ENCODE peak calls at places on chromosomes 16 and 17, in seven cellular contexts. One of them, this sample, is unnamed.

GRCh38 chr16:30490210-30490609 is 17.7 kb downstream of the ITGAL start:
- DNase-seq in trophoblast cell: no peak
- DNase-seq in H9: no peak
- DNase-seq in mesenchymal stem cell: no peak
- DNase-seq in H1: no peak
- DNase-seq in mesendoderm: no peak
- DNase-seq in IMR-90: no peak
- DNase-seq in this sample: no peak

GRCh38 chr17:9086577-9086976 is 65.3 kb downstream of the NTN1 start:
- DNase-seq in H1: no peak
- DNase-seq in IMR-90: no peak
- DNase-seq in mesendoderm: no peak
- DNase-seq in H9: no peak
- DNase-seq in mesenchymal stem cell: no peak
- DNase-seq in trophoblast cell: no peak
- DNase-seq in this sample: no peak

GRCh38 chr16:84982434-84982833 is 28.9 kb downstream of the ZDHHC7 start:
- DNase-seq in H1: no peak
- DNase-seq in IMR-90: no peak
- DNase-seq in mesenchymal stem cell: no peak
- DNase-seq in H9: no peak
- DNase-seq in mesendoderm: no peak
- DNase-seq in trophoblast cell: no peak
- DNase-seq in this sample: no peak

GRCh38 chr17:40646791-40647548 is 648 bp downstream of the SMARCE1 start:
- DNase-seq in trophoblast cell: peak; percentile 39
- DNase-seq in IMR-90: peak; percentile 43
- DNase-seq in H9: no peak
- DNase-seq in H1: no peak
- DNase-seq in mesenchymal stem cell: peak; percentile 20
- DNase-seq in mesendoderm: peak; percentile 67
- DNase-seq in this sample: no peak

GRCh38 chr17:82330322-82331239 is 3.0 kb downstream of the SECTM1 start:
- DNase-seq in IMR-90: peak; percentile 67
- DNase-seq in mesendoderm: no peak
- DNase-seq in trophoblast cell: no peak
- DNase-seq in mesenchymal stem cell: peak; percentile 49
- DNase-seq in H9: no peak
- DNase-seq in H1: no peak
- DNase-seq in this sample: no peak

GRCh38 chr16:88588148-88588547 is 17.9 kb downstream of the ZC3H18 start:
- DNase-seq in H9: no peak
- DNase-seq in mesenchymal stem cell: no peak
- DNase-seq in IMR-90: no peak
- DNase-seq in H1: no peak
- DNase-seq in trophoblast cell: no peak
- DNase-seq in mesendoderm: no peak
- DNase-seq in this sample: no peak

GRCh38 chr17:13750783-13751484 is 149.2 kb upstream of the HS3ST3A1 start:
- DNase-seq in mesendoderm: peak; percentile 96
- DNase-seq in trophoblast cell: no peak
- DNase-seq in H9: peak; percentile 77
- DNase-seq in IMR-90: peak; percentile 21
- DNase-seq in H1: no peak
- DNase-seq in mesenchymal stem cell: peak; percentile 71
- DNase-seq in this sample: no peak

GRCh38 chr16:26111900-26112299 is 420.1 kb downstream of the HS3ST4 start:
- DNase-seq in trophoblast cell: no peak
- DNase-seq in mesenchymal stem cell: no peak
- DNase-seq in IMR-90: no peak
- DNase-seq in mesendoderm: peak; percentile 59
- DNase-seq in H9: no peak
- DNase-seq in H1: no peak
- DNase-seq in this sample: no peak

GRCh38 chr17:30821751-30822723 is 2.5 kb downstream of the CRLF3 start:
- DNase-seq in mesenchymal stem cell: no peak
- DNase-seq in H1: no peak
- DNase-seq in IMR-90: no peak
- DNase-seq in mesendoderm: peak; percentile 14
- DNase-seq in trophoblast cell: no peak
- DNase-seq in H9: no peak
- DNase-seq in this sample: no peak

GRCh38 chr17:75832652-75833400 is 11.4 kb downstream of the UNC13D start:
- DNase-seq in trophoblast cell: no peak
- DNase-seq in mesendoderm: peak; percentile 88
- DNase-seq in H1: no peak
- DNase-seq in mesenchymal stem cell: no peak
- DNase-seq in IMR-90: no peak
- DNase-seq in H9: peak; percentile 95
- DNase-seq in this sample: no peak

GRCh38 chr17:63700528-63701441 is 860 bp upstream of the LIMD2 start:
- DNase-seq in mesendoderm: peak; percentile 78
- DNase-seq in IMR-90: peak; percentile 29
- DNase-seq in trophoblast cell: no peak
- DNase-seq in H1: no peak
- DNase-seq in H9: peak; percentile 69
- DNase-seq in mesenchymal stem cell: peak; percentile 63
- DNase-seq in this sample: peak; percentile 39

GRCh38 chr16:81523387-81524115 is 78.9 kb downstream of the CMIP start:
- DNase-seq in mesenchymal stem cell: no peak
- DNase-seq in IMR-90: peak; percentile 87
- DNase-seq in H1: no peak
- DNase-seq in H9: no peak
- DNase-seq in mesendoderm: peak; percentile 51
- DNase-seq in trophoblast cell: peak; percentile 86
- DNase-seq in this sample: no peak

GRCh38 chr17:68248886-68249872 is 1.3 kb downstream of the AMZ2 start:
- DNase-seq in H9: no peak
- DNase-seq in mesendoderm: no peak
- DNase-seq in mesenchymal stem cell: peak; percentile 35
- DNase-seq in trophoblast cell: no peak
- DNase-seq in H1: no peak
- DNase-seq in IMR-90: no peak
- DNase-seq in this sample: no peak

GRCh38 chr16:19167710-19168172 is 299 bp upstream of the SYT17 start:
- DNase-seq in mesenchymal stem cell: peak; percentile 79
- DNase-seq in IMR-90: peak; percentile 48
- DNase-seq in H9: peak; percentile 83
- DNase-seq in H1: peak; percentile 50
- DNase-seq in mesendoderm: peak; percentile 76
- DNase-seq in trophoblast cell: peak; percentile 85
- DNase-seq in this sample: peak; percentile 83

GRCh38 chr17:66604381-66604780 is 230.5 kb upstream of the CACNG5 start:
- DNase-seq in trophoblast cell: no peak
- DNase-seq in mesendoderm: no peak
- DNase-seq in mesenchymal stem cell: no peak
- DNase-seq in H9: no peak
- DNase-seq in H1: no peak
- DNase-seq in IMR-90: no peak
- DNase-seq in this sample: no peak

GRCh38 chr17:19364699-19365498 is 2.4 kb upstream of the B9D1 start:
- DNase-seq in IMR-90: no peak
- DNase-seq in H9: no peak
- DNase-seq in trophoblast cell: no peak
- DNase-seq in mesenchymal stem cell: no peak
- DNase-seq in mesendoderm: no peak
- DNase-seq in H1: no peak
- DNase-seq in this sample: no peak

GRCh38 chr17:61196302-61196704 is 203.3 kb upstream of the TBX2 start:
- DNase-seq in trophoblast cell: no peak
- DNase-seq in mesendoderm: no peak
- DNase-seq in H9: no peak
- DNase-seq in H1: no peak
- DNase-seq in mesenchymal stem cell: peak; percentile 44
- DNase-seq in IMR-90: peak; percentile 42
- DNase-seq in this sample: no peak

GRCh38 chr17:38667099-38667786 is 7.5 kb downstream of the EPOP start:
- DNase-seq in H1: peak; percentile 51
- DNase-seq in mesenchymal stem cell: peak; percentile 75
- DNase-seq in H9: peak; percentile 89
- DNase-seq in trophoblast cell: peak; percentile 88
- DNase-seq in mesendoderm: peak; percentile 82
- DNase-seq in IMR-90: peak; percentile 70
- DNase-seq in this sample: peak; percentile 74

GRCh38 chr16:85258166-85258565 is 145.9 kb upstream of the CIBAR2 start:
- DNase-seq in mesendoderm: no peak
- DNase-seq in H9: no peak
- DNase-seq in mesenchymal stem cell: no peak
- DNase-seq in trophoblast cell: no peak
- DNase-seq in IMR-90: no peak
- DNase-seq in H1: no peak
- DNase-seq in this sample: no peak

GRCh38 chr17:33178641-33179040 is 114.5 kb downstream of the ASIC2 start:
- DNase-seq in mesendoderm: no peak
- DNase-seq in H9: no peak
- DNase-seq in trophoblast cell: no peak
- DNase-seq in mesenchymal stem cell: no peak
- DNase-seq in IMR-90: no peak
- DNase-seq in H1: no peak
- DNase-seq in this sample: no peak

GRCh38 chr16:2765462-2766404 is 11.3 kb downstream of the ELOB start:
- DNase-seq in H9: no peak
- DNase-seq in IMR-90: no peak
- DNase-seq in H1: no peak
- DNase-seq in mesenchymal stem cell: no peak
- DNase-seq in mesendoderm: no peak
- DNase-seq in trophoblast cell: no peak
- DNase-seq in this sample: no peak

DNA sequence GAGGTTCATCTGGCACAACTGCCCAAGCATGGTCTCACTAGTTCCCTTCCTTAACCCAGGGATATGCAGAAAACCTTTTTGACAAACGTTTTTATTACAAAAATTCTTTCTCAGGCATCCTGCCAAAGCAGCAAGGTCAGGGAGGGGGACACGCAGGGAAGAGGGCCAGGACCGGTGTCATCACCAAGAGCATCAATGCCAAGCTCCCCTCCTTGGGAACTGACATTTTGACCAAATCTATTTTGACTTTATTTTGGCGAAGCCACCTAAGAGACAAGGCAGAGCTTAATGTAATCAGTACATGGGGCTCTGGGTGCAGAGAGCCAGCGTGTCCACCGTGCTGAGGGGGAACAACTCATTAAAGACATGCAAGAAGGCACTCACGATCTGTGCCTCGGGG is 265.2 kb downstream of the CBLN1 start:
- DNase-seq in mesendoderm: no peak
- DNase-seq in mesenchymal stem cell: no peak
- DNase-seq in IMR-90: no peak
- DNase-seq in trophoblast cell: no peak
- DNase-seq in H9: no peak
- DNase-seq in H1: no peak
- DNase-seq in this sample: no peak
- H2AK5ac ChIP-seq in mesendoderm: no peak overlapping the region
- H2AK5ac ChIP-seq in mesenchymal stem cell: no peak overlapping the region
- H2AK5ac ChIP-seq in IMR-90: no peak overlapping the region
- H2AK5ac ChIP-seq in trophoblast cell: no peak overlapping the region
- H2AK5ac ChIP-seq in H9: no peak overlapping the region
- H2AK5ac ChIP-seq in H1: peak overlapping the region; percentile 72
- H2AK5ac ChIP-seq in this sample: no peak overlapping the region

DNA sequence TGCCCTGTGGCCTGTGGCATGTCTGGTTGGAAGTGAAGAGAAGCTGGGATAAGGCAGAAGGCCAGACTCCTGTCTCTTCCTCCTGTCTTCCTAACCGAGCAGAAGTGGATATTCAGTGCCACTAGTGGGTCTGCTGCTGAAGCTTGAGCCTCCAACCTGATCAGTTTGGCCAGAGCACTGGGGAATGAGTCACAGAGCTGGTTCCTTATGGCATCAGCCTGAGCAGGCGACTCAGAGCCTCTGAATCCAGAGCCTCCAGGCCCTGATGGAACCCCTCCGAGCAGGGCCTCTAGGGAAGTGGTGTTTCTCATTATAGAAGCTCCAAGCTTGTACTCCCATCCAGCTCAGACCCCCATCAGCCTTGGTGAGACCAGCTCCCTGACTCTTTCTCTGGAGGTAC is 2.0 kb downstream of the WSCD1 start:
- DNase-seq in trophoblast cell: no peak
- DNase-seq in mesenchymal stem cell: peak; percentile 38
- DNase-seq in H9: no peak
- DNase-seq in IMR-90: no peak
- DNase-seq in mesendoderm: no peak
- DNase-seq in H1: no peak
- DNase-seq in this sample: no peak
- H2BK120ac ChIP-seq in trophoblast cell: no peak overlapping the region
- H2BK120ac ChIP-seq in mesenchymal stem cell: no peak overlapping the region
- H2BK120ac ChIP-seq in H9: no peak overlapping the region
- H2BK120ac ChIP-seq in IMR-90: no peak overlapping the region
- H2BK120ac ChIP-seq in mesendoderm: no peak overlapping the region
- H2BK120ac ChIP-seq in H1: no peak overlapping the region
- H2BK120ac ChIP-seq in this sample: no peak overlapping the region

GRCh38 chr16:17431904-17432625 is 38.7 kb downstream of the XYLT1 start:
- DNase-seq in H1: no peak
- DNase-seq in trophoblast cell: no peak
- DNase-seq in IMR-90: no peak
- DNase-seq in mesendoderm: no peak
- DNase-seq in mesenchymal stem cell: no peak
- DNase-seq in H9: no peak
- DNase-seq in this sample: no peak
- H2AK5ac ChIP-seq in H1: no peak overlapping the region
- H2AK5ac ChIP-seq in trophoblast cell: no peak overlapping the region
- H2AK5ac ChIP-seq in IMR-90: no peak overlapping the region
- H2AK5ac ChIP-seq in mesendoderm: no peak overlapping the region
- H2AK5ac ChIP-seq in mesenchymal stem cell: no peak overlapping the region
- H2AK5ac ChIP-seq in H9: no peak overlapping the region
- H2AK5ac ChIP-seq in this sample: no peak overlapping the region

GRCh38 chr16:89620406-89620841 is 7.0 kb downstream of the DPEP1 start:
- DNase-seq in H1: no peak
- DNase-seq in IMR-90: no peak
- DNase-seq in trophoblast cell: no peak
- DNase-seq in mesendoderm: no peak
- DNase-seq in H9: no peak
- DNase-seq in mesenchymal stem cell: no peak
- DNase-seq in this sample: no peak

GRCh38 chr16:89621698-89622409 is 8.4 kb downstream of the DPEP1 start:
- DNase-seq in IMR-90: no peak
- DNase-seq in H9: no peak
- DNase-seq in mesenchymal stem cell: no peak
- DNase-seq in trophoblast cell: no peak
- DNase-seq in mesendoderm: no peak
- DNase-seq in H1: no peak
- DNase-seq in this sample: no peak

GRCh38 chr16:89621136-89621697 is 7.8 kb downstream of the DPEP1 start:
- DNase-seq in mesendoderm: no peak
- DNase-seq in trophoblast cell: no peak
- DNase-seq in mesenchymal stem cell: no peak
- DNase-seq in H1: no peak
- DNase-seq in IMR-90: no peak
- DNase-seq in H9: no peak
- DNase-seq in this sample: no peak

GRCh38 chr16:89618114-89618999 is 4.9 kb downstream of the DPEP1 start:
- DNase-seq in trophoblast cell: no peak
- DNase-seq in mesenchymal stem cell: no peak
- DNase-seq in IMR-90: no peak
- DNase-seq in mesendoderm: no peak
- DNase-seq in H1: no peak
- DNase-seq in H9: no peak
- DNase-seq in this sample: no peak

DNA sequence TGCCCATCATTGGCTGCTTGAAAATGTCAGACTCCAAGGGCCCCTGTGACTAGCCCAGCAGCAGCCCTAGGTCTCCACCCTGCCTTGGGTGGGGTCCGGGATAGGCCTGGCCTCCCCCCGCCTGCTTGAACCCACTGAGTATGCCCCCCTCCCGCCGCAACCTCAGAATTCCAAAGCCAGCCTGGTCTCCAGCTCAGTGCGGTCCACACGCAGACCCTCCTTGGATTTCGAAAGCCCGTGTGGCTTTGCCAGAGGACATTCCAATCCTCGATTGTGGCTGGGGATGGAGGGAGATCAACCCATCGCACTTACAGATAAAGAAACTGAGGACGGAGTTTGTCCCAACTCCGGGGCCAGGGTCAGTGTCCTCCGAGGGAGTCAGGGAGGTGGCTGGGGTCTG is 6.4 kb downstream of the DPEP1 start:
- DNase-seq in H1: no peak
- DNase-seq in mesendoderm: no peak
- DNase-seq in trophoblast cell: no peak
- DNase-seq in H9: no peak
- DNase-seq in mesenchymal stem cell: no peak
- DNase-seq in IMR-90: no peak
- DNase-seq in this sample: no peak
- H2BK120ac ChIP-seq in H1: no peak overlapping the region
- H2BK120ac ChIP-seq in mesendoderm: no peak overlapping the region
- H2BK120ac ChIP-seq in trophoblast cell: no peak overlapping the region
- H2BK120ac ChIP-seq in H9: no peak overlapping the region
- H2BK120ac ChIP-seq in mesenchymal stem cell: no peak overlapping the region
- H2BK120ac ChIP-seq in IMR-90: no peak overlapping the region
- H2BK120ac ChIP-seq in this sample: no peak overlapping the region

This sample was measured in neuronal stem cell.